ENCODE peak calls at places on chromosome 5, in four cellular contexts. One of them, this sample, is unnamed.

GRCh38 chr5:129079496-129079895 is 15.1 kb upstream of the ISOC1 start:
- DNase-seq in CD8-positive, alpha-beta T cell: no peak
- DNase-seq in sigmoid colon: no peak
- DNase-seq in left lung: no peak
- DNase-seq in this sample: no peak

GRCh38 chr5:163347671-163348070 is 89.7 kb upstream of the CCNG1 start:
- DNase-seq in left lung: no peak
- DNase-seq in CD8-positive, alpha-beta T cell: peak; percentile 36
- DNase-seq in sigmoid colon: no peak
- DNase-seq in this sample: peak; percentile 8

GRCh38 chr5:61048534-61048933 is 103.5 kb downstream of the NDUFAF2 start:
- DNase-seq in CD8-positive, alpha-beta T cell: no peak
- DNase-seq in sigmoid colon: no peak
- DNase-seq in left lung: no peak
- DNase-seq in this sample: peak; percentile 48

GRCh38 chr5:86951761-86952160 is 315.9 kb upstream of the RASA1 start:
- DNase-seq in left lung: no peak
- DNase-seq in CD8-positive, alpha-beta T cell: no peak
- DNase-seq in sigmoid colon: no peak
- DNase-seq in this sample: no peak

GRCh38 chr5:62299097-62299496 is 6.9 kb upstream of the KIF2A start:
- DNase-seq in CD8-positive, alpha-beta T cell: no peak
- DNase-seq in sigmoid colon: no peak
- DNase-seq in left lung: no peak
- DNase-seq in this sample: no peak

GRCh38 chr5:76999451-76999850 is 30.8 kb upstream of the AGGF1 start:
- DNase-seq in left lung: no peak
- DNase-seq in sigmoid colon: no peak
- DNase-seq in CD8-positive, alpha-beta T cell: no peak
- DNase-seq in this sample: no peak

GRCh38 chr5:34913072-34913471 is 2.2 kb downstream of the RAD1 start:
- DNase-seq in sigmoid colon: no peak
- DNase-seq in CD8-positive, alpha-beta T cell: no peak
- DNase-seq in left lung: no peak
- DNase-seq in this sample: peak; percentile 55

GRCh38 chr5:134124289-134125194 is 10.1 kb downstream of the TCF7 start:
- DNase-seq in CD8-positive, alpha-beta T cell: peak; percentile 67
- DNase-seq in sigmoid colon: no peak
- DNase-seq in left lung: no peak
- DNase-seq in this sample: no peak

GRCh38 chr5:80961376-80962281 is 1.5 kb downstream of the RASGRF2 start:
- DNase-seq in sigmoid colon: no peak
- DNase-seq in left lung: no peak
- DNase-seq in CD8-positive, alpha-beta T cell: peak; percentile 35
- DNase-seq in this sample: no peak

GRCh38 chr5:83518676-83519075 is 47.1 kb downstream of the VCAN start:
- DNase-seq in sigmoid colon: no peak
- DNase-seq in CD8-positive, alpha-beta T cell: no peak
- DNase-seq in left lung: no peak
- DNase-seq in this sample: no peak

GRCh38 chr5:111461261-111461671 is 51.1 kb downstream of the STARD4 start:
- DNase-seq in left lung: no peak
- DNase-seq in sigmoid colon: no peak
- DNase-seq in CD8-positive, alpha-beta T cell: no peak
- DNase-seq in this sample: no peak

GRCh38 chr5:141051526-141051876 is 327 bp downstream of the PCDHB1 start:
- DNase-seq in left lung: peak; percentile 76
- DNase-seq in sigmoid colon: no peak
- DNase-seq in CD8-positive, alpha-beta T cell: no peak
- DNase-seq in this sample: no peak

GRCh38 chr5:40486437-40487270 is 193.1 kb upstream of the PTGER4 start:
- DNase-seq in sigmoid colon: no peak
- DNase-seq in left lung: no peak
- DNase-seq in CD8-positive, alpha-beta T cell: peak; percentile 55
- DNase-seq in this sample: no peak

GRCh38 chr5:38601843-38602424 is 45.5 kb upstream of the LIFR start:
- DNase-seq in CD8-positive, alpha-beta T cell: no peak
- DNase-seq in left lung: no peak
- DNase-seq in sigmoid colon: no peak
- DNase-seq in this sample: no peak
- H3K27ac ChIP-seq in CD8-positive, alpha-beta T cell: no peak overlapping the region
- H3K27ac ChIP-seq in left lung: no peak overlapping the region
- H3K27ac ChIP-seq in sigmoid colon: peak overlapping the region; percentile 6
- H3K27ac ChIP-seq in this sample: no peak overlapping the region

GRCh38 chr5:113615708-113616107 is 102.2 kb downstream of the YTHDC2 start:
- DNase-seq in left lung: no peak
- DNase-seq in CD8-positive, alpha-beta T cell: no peak
- DNase-seq in sigmoid colon: no peak
- DNase-seq in this sample: no peak
- H3K4me3 ChIP-seq in left lung: no peak overlapping the region
- H3K4me3 ChIP-seq in CD8-positive, alpha-beta T cell: no peak overlapping the region
- H3K4me3 ChIP-seq in sigmoid colon: no peak overlapping the region
- H3K4me3 ChIP-seq in this sample: no peak overlapping the region

DNA sequence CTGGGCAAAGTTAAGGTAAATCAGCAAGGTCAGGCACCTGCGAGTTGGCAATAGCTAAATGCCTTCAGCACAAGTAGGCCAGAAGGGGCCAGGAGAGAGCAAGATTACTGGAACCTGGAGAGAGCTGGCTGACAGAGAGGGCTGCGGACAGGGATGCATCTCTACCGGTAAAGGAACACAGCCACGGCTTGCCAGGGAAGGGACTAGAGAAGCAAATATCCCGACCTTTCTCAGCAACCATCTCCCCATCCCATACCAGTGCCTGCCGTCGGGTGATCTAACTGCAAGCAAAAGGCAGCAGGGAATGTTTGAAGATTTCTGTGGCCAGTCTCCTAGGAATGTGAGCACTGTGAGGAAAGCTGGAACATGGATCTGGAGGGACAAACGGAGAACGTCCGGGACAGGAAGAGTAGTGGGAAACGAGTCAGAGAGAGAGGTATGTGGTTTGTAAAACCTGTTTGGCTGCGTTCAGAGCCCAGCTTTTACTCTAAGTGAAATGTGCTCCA is 15.9 kb upstream of the ABLIM3 start:
- DNase-seq in sigmoid colon: no peak
- DNase-seq in left lung: no peak
- DNase-seq in CD8-positive, alpha-beta T cell: no peak
- DNase-seq in this sample: no peak
- TF ChIP-seq CTCF in sigmoid colon: no peak
- TF ChIP-seq CTCF in left lung: no peak
- TF ChIP-seq CTCF in CD8-positive, alpha-beta T cell: no peak
- TF ChIP-seq CTCF in this sample: peak; percentile 29

GRCh38 chr5:136033244-136033643 is 4.5 kb downstream of the TGFBI start:
- DNase-seq in sigmoid colon: no peak
- DNase-seq in left lung: no peak
- DNase-seq in CD8-positive, alpha-beta T cell: no peak
- DNase-seq in this sample: no peak
- H3K27ac ChIP-seq in sigmoid colon: peak overlapping the region; percentile 81
- H3K27ac ChIP-seq in left lung: no peak overlapping the region
- H3K27ac ChIP-seq in CD8-positive, alpha-beta T cell: no peak overlapping the region
- H3K27ac ChIP-seq in this sample: no peak overlapping the region

GRCh38 chr5:175796536-175797499 is 74.6 kb upstream of the CPLX2 start:
- DNase-seq in sigmoid colon: no peak
- DNase-seq in CD8-positive, alpha-beta T cell: peak; percentile 79
- DNase-seq in left lung: peak; percentile 89
- DNase-seq in this sample: peak; percentile 53
- H3K4me3 ChIP-seq in sigmoid colon: peak overlapping the region; percentile 1
- H3K4me3 ChIP-seq in CD8-positive, alpha-beta T cell: peak overlapping the region; percentile 16
- H3K4me3 ChIP-seq in left lung: no peak overlapping the region
- H3K4me3 ChIP-seq in this sample: no peak overlapping the region

GRCh38 chr5:16345454-16345853 is 120.1 kb downstream of the ZNF622 start:
- DNase-seq in CD8-positive, alpha-beta T cell: no peak
- DNase-seq in sigmoid colon: no peak
- DNase-seq in left lung: no peak
- DNase-seq in this sample: no peak
- TF ChIP-seq CTCF in CD8-positive, alpha-beta T cell: no peak
- TF ChIP-seq CTCF in sigmoid colon: no peak
- TF ChIP-seq CTCF in left lung: no peak
- TF ChIP-seq CTCF in this sample: peak; percentile 8

DNA sequence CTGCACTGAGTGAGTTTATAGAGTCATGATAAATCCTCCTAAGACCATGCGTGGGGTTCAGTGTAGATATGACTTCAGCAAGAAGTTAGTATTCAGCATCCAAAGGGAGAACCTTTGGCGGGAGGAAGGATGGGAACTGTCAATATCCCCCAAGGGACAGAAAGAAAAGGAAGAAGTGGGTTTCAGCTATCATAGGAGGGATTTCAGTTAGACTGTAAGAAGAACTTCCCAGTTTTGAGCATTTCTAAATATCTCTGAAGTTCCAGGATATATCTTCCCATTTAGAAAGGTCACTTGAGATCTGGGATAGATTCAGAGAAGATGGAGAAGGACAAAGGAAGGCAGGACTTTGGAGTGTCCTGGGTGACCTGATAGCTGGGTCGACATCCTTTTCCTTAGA is 927 bp downstream of the KCNMB1 start:
- DNase-seq in sigmoid colon: no peak
- DNase-seq in CD8-positive, alpha-beta T cell: no peak
- DNase-seq in left lung: no peak
- DNase-seq in this sample: no peak
- H3K27ac ChIP-seq in sigmoid colon: peak overlapping the region; percentile 95
- H3K27ac ChIP-seq in CD8-positive, alpha-beta T cell: no peak overlapping the region
- H3K27ac ChIP-seq in left lung: no peak overlapping the region
- H3K27ac ChIP-seq in this sample: no peak overlapping the region

GRCh38 chr5:149410071-149410470 is 31.0 kb upstream of the IL17B start:
- DNase-seq in CD8-positive, alpha-beta T cell: no peak
- DNase-seq in left lung: no peak
- DNase-seq in sigmoid colon: peak; percentile 56
- DNase-seq in this sample: no peak

GRCh38 chr5:149411738-149412519 is 32.8 kb upstream of the IL17B start:
- DNase-seq in CD8-positive, alpha-beta T cell: no peak
- DNase-seq in sigmoid colon: peak; percentile 66
- DNase-seq in left lung: no peak
- DNase-seq in this sample: no peak

GRCh38 chr5:149412783-149413476 is 33.8 kb upstream of the IL17B start:
- DNase-seq in CD8-positive, alpha-beta T cell: no peak
- DNase-seq in left lung: no peak
- DNase-seq in sigmoid colon: peak; percentile 81
- DNase-seq in this sample: no peak

GRCh38 chr5:149409268-149409948 is 30.3 kb upstream of the IL17B start:
- DNase-seq in left lung: no peak
- DNase-seq in CD8-positive, alpha-beta T cell: no peak
- DNase-seq in sigmoid colon: peak; percentile 66
- DNase-seq in this sample: no peak

GRCh38 chr5:149410721-149411432 is 31.8 kb upstream of the IL17B start:
- DNase-seq in sigmoid colon: peak; percentile 84
- DNase-seq in CD8-positive, alpha-beta T cell: no peak
- DNase-seq in left lung: no peak
- DNase-seq in this sample: no peak
- H3K4me3 ChIP-seq in sigmoid colon: peak overlapping the region; percentile 80
- H3K4me3 ChIP-seq in CD8-positive, alpha-beta T cell: no peak overlapping the region
- H3K4me3 ChIP-seq in left lung: no peak overlapping the region
- H3K4me3 ChIP-seq in this sample: peak overlapping the region; percentile 75

DNA sequence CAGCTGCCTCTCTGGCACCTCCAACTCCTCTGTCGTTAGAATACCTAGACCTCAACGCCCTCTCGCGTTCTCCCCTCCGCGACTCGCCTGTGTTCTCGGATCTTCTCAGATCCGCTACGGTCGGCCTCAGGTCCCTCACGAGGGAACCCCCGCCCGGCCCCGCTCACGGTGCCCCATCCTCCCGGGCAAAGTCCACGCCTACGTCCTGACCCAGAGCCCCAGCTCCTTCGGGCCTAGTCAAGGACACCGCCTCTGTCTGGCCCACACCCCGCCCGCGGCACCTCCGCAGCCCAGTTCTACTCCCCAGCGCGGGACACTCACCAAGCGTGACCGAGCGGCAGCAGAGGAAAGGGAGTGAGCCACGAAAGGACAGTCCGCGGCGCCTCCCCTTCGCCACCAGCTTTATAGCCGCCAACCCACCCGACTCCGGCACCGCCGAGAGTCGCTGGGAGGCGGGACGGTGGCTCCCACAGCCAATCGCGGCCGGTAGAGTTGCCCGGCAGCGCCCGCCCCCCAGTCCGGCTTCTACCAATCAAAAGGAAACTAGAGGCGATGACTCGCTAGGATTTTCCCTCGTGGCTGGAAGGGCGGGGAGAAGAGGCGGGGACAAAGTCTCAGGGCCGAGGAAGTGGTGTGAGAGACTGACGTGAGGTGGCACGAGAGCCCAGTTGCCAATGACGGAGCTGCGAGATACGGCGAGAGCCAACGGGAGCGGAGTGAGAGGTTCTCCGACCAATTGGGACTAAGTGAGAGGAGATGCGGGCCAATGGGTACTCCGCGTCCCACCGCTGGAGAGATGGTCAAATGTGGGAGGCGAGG is at the start of gene HMGCS1:
- DNase-seq in left lung: peak; percentile 97
- DNase-seq in sigmoid colon: peak; percentile 99
- DNase-seq in CD8-positive, alpha-beta T cell: peak; percentile 98
- DNase-seq in this sample: peak; percentile 99
- TF ChIP-seq CTCF in left lung: no peak
- TF ChIP-seq CTCF in sigmoid colon: no peak
- TF ChIP-seq CTCF in CD8-positive, alpha-beta T cell: peak; percentile 21
- TF ChIP-seq CTCF in this sample: peak; percentile 8

GRCh38 chr5:151678713-151679112 is 8.0 kb downstream of the SPARC start:
- DNase-seq in sigmoid colon: peak; percentile 45
- DNase-seq in left lung: no peak
- DNase-seq in CD8-positive, alpha-beta T cell: no peak
- DNase-seq in this sample: no peak
- H3K27ac ChIP-seq in sigmoid colon: peak overlapping the region; percentile 95
- H3K27ac ChIP-seq in left lung: peak overlapping the region; percentile 79
- H3K27ac ChIP-seq in CD8-positive, alpha-beta T cell: no peak overlapping the region
- H3K27ac ChIP-seq in this sample: peak overlapping the region; percentile 70

This sample was measured in AG04450.